ENCODE peak calls at places on chromosome 1, in five cellular contexts. One of them, this sample, is unnamed.

GRCh38 chr1:232037774-232038388 is 411.3 kb downstream of the DISC1 start:
- DNase-seq in cardiac muscle cell: no peak
- DNase-seq in activated T-cell treated with anti-CD3 and anti-CD28 coated beads for 4 hours: no peak
- DNase-seq in fibroblast of lung: no peak
- DNase-seq in ascending aorta: no peak
- DNase-seq in this sample: no peak

GRCh38 chr1:25757151-25757845 is 42.7 kb upstream of the SELENON start:
- DNase-seq in cardiac muscle cell: no peak
- DNase-seq in activated T-cell treated with anti-CD3 and anti-CD28 coated beads for 4 hours: no peak
- DNase-seq in fibroblast of lung: no peak
- DNase-seq in ascending aorta: no peak
- DNase-seq in this sample: no peak

GRCh38 chr1:25543425-25544242 is at the start of gene LDLRAP1:
- DNase-seq in cardiac muscle cell: peak; percentile 83
- DNase-seq in activated T-cell treated with anti-CD3 and anti-CD28 coated beads for 4 hours: peak; percentile 44
- DNase-seq in fibroblast of lung: peak; percentile 66
- DNase-seq in ascending aorta: no peak
- DNase-seq in this sample: peak; percentile 68

GRCh38 chr1:19454265-19455198 is 30.8 kb downstream of the CAPZB start:
- DNase-seq in cardiac muscle cell: no peak
- DNase-seq in activated T-cell treated with anti-CD3 and anti-CD28 coated beads for 4 hours: no peak
- DNase-seq in fibroblast of lung: no peak
- DNase-seq in ascending aorta: no peak
- DNase-seq in this sample: no peak

GRCh38 chr1:17542696-17543095 is 3.2 kb downstream of the ARHGEF10L start:
- DNase-seq in cardiac muscle cell: no peak
- DNase-seq in activated T-cell treated with anti-CD3 and anti-CD28 coated beads for 4 hours: no peak
- DNase-seq in fibroblast of lung: no peak
- DNase-seq in ascending aorta: no peak
- DNase-seq in this sample: no peak

GRCh38 chr1:5887436-5888290 is 104.6 kb downstream of the NPHP4 start:
- DNase-seq in cardiac muscle cell: no peak
- DNase-seq in activated T-cell treated with anti-CD3 and anti-CD28 coated beads for 4 hours: no peak
- DNase-seq in fibroblast of lung: no peak
- DNase-seq in ascending aorta: no peak
- DNase-seq in this sample: no peak

GRCh38 chr1:23964790-23965740 is 5.4 kb downstream of the PNRC2 start:
- DNase-seq in cardiac muscle cell: peak; percentile 72
- DNase-seq in activated T-cell treated with anti-CD3 and anti-CD28 coated beads for 4 hours: no peak
- DNase-seq in fibroblast of lung: peak; percentile 75
- DNase-seq in ascending aorta: no peak
- DNase-seq in this sample: no peak

GRCh38 chr1:27011976-27012563 is 580 bp downstream of the TENT5B start:
- DNase-seq in cardiac muscle cell: no peak
- DNase-seq in activated T-cell treated with anti-CD3 and anti-CD28 coated beads for 4 hours: no peak
- DNase-seq in fibroblast of lung: no peak
- DNase-seq in ascending aorta: no peak
- DNase-seq in this sample: no peak

GRCh38 chr1:169711469-169712308 is at the start of gene SELL:
- DNase-seq in cardiac muscle cell: peak; percentile 87
- DNase-seq in activated T-cell treated with anti-CD3 and anti-CD28 coated beads for 4 hours: peak; percentile 72
- DNase-seq in fibroblast of lung: peak; percentile 72
- DNase-seq in ascending aorta: peak; percentile 10
- DNase-seq in this sample: peak; percentile 21

GRCh38 chr1:68442006-68442405 is 7.7 kb downstream of the RPE65 start:
- DNase-seq in cardiac muscle cell: no peak
- DNase-seq in activated T-cell treated with anti-CD3 and anti-CD28 coated beads for 4 hours: no peak
- DNase-seq in fibroblast of lung: no peak
- DNase-seq in ascending aorta: no peak
- DNase-seq in this sample: no peak

GRCh38 chr1:22341791-22342605 is 109.7 kb upstream of the ZBTB40 start:
- DNase-seq in cardiac muscle cell: peak; percentile 72
- DNase-seq in activated T-cell treated with anti-CD3 and anti-CD28 coated beads for 4 hours: no peak
- DNase-seq in fibroblast of lung: peak; percentile 88
- DNase-seq in ascending aorta: no peak
- DNase-seq in this sample: no peak